ENCODE peak calls at places on chromosomes 7 and 10, in four cellular contexts. One of them, this sample, is unnamed.

GRCh38 chr7:30914611-30915601 is 3.3 kb downstream of the AQP1 start:
- DNase-seq in ELF-1: peak
- DNase-seq in activated effector memory CD4-positive, alpha-beta T cell treated with anti-CD3 and anti-CD28 coated beads, Interleukin-2, amount 50 U/mL, for 16 hours: no peak
- DNase-seq in HL-60: no peak
- DNase-seq in this sample: no peak

GRCh38 chr7:117129538-117129955 is 176.2 kb downstream of the ST7 start:
- DNase-seq in ELF-1: no peak
- DNase-seq in activated effector memory CD4-positive, alpha-beta T cell treated with anti-CD3 and anti-CD28 coated beads, Interleukin-2, amount 50 U/mL, for 16 hours: no peak
- DNase-seq in HL-60: no peak
- DNase-seq in this sample: no peak

GRCh38 chr10:133210398-133211140 is 19.4 kb upstream of the UTF1 start:
- DNase-seq in ELF-1: no peak
- DNase-seq in HL-60: no peak
- DNase-seq in activated effector memory CD4-positive, alpha-beta T cell treated with anti-CD3 and anti-CD28 coated beads, Interleukin-2, amount 50 U/mL, for 16 hours: no peak
- DNase-seq in this sample: no peak

GRCh38 chr10:24465124-24465874 is 256.4 kb downstream of the KIAA1217 start:
- DNase-seq in HL-60: no peak
- DNase-seq in activated effector memory CD4-positive, alpha-beta T cell treated with anti-CD3 and anti-CD28 coated beads, Interleukin-2, amount 50 U/mL, for 16 hours: no peak
- DNase-seq in ELF-1: no peak
- DNase-seq in this sample: no peak

GRCh38 chr7:157551325-157552070 is 214.7 kb downstream of the DNAJB6 start:
- DNase-seq in activated effector memory CD4-positive, alpha-beta T cell treated with anti-CD3 and anti-CD28 coated beads, Interleukin-2, amount 50 U/mL, for 16 hours: peak
- DNase-seq in HL-60: no peak
- DNase-seq in ELF-1: no peak
- DNase-seq in this sample: no peak

GRCh38 chr7:114175140-114175539 is 239.5 kb upstream of the FOXP2 start:
- DNase-seq in HL-60: no peak
- DNase-seq in ELF-1: no peak
- DNase-seq in activated effector memory CD4-positive, alpha-beta T cell treated with anti-CD3 and anti-CD28 coated beads, Interleukin-2, amount 50 U/mL, for 16 hours: no peak
- DNase-seq in this sample: no peak

GRCh38 chr10:99984201-99984600 is 25.5 kb downstream of the DNMBP start:
- DNase-seq in activated effector memory CD4-positive, alpha-beta T cell treated with anti-CD3 and anti-CD28 coated beads, Interleukin-2, amount 50 U/mL, for 16 hours: no peak
- DNase-seq in ELF-1: no peak
- DNase-seq in HL-60: no peak
- DNase-seq in this sample: peak

GRCh38 chr10:122348512-122348911 is 26.0 kb upstream of the PLEKHA1 start:
- DNase-seq in HL-60: no peak
- DNase-seq in ELF-1: no peak
- DNase-seq in activated effector memory CD4-positive, alpha-beta T cell treated with anti-CD3 and anti-CD28 coated beads, Interleukin-2, amount 50 U/mL, for 16 hours: no peak
- DNase-seq in this sample: no peak

GRCh38 chr7:73437699-73438416 is 4.3 kb downstream of the FZD9 start:
- DNase-seq in ELF-1: no peak
- DNase-seq in activated effector memory CD4-positive, alpha-beta T cell treated with anti-CD3 and anti-CD28 coated beads, Interleukin-2, amount 50 U/mL, for 16 hours: peak
- DNase-seq in HL-60: no peak
- DNase-seq in this sample: no peak

GRCh38 chr7:112745635-112746034 is 44.6 kb downstream of the TMEM168 start:
- DNase-seq in activated effector memory CD4-positive, alpha-beta T cell treated with anti-CD3 and anti-CD28 coated beads, Interleukin-2, amount 50 U/mL, for 16 hours: no peak
- DNase-seq in ELF-1: no peak
- DNase-seq in HL-60: no peak
- DNase-seq in this sample: no peak

GRCh38 chr7:121428857-121429489 is 32.9 kb upstream of the FAM3C start:
- DNase-seq in HL-60: no peak
- DNase-seq in ELF-1: no peak
- DNase-seq in activated effector memory CD4-positive, alpha-beta T cell treated with anti-CD3 and anti-CD28 coated beads, Interleukin-2, amount 50 U/mL, for 16 hours: no peak
- DNase-seq in this sample: no peak

GRCh38 chr10:22850541-22850940 is 77.3 kb upstream of the ARMC3 start:
- DNase-seq in ELF-1: no peak
- DNase-seq in HL-60: no peak
- DNase-seq in activated effector memory CD4-positive, alpha-beta T cell treated with anti-CD3 and anti-CD28 coated beads, Interleukin-2, amount 50 U/mL, for 16 hours: no peak
- DNase-seq in this sample: no peak

GRCh38 chr10:109504401-109504800 is 418.9 kb downstream of the XPNPEP1 start:
- DNase-seq in activated effector memory CD4-positive, alpha-beta T cell treated with anti-CD3 and anti-CD28 coated beads, Interleukin-2, amount 50 U/mL, for 16 hours: no peak
- DNase-seq in ELF-1: no peak
- DNase-seq in HL-60: no peak
- DNase-seq in this sample: no peak

GRCh38 chr7:29372351-29372931 is 177.9 kb downstream of the CHN2 start:
- DNase-seq in ELF-1: no peak
- DNase-seq in activated effector memory CD4-positive, alpha-beta T cell treated with anti-CD3 and anti-CD28 coated beads, Interleukin-2, amount 50 U/mL, for 16 hours: no peak
- DNase-seq in HL-60: no peak
- DNase-seq in this sample: no peak

GRCh38 chr7:155785536-155785935 is 26.7 kb downstream of the SHH start:
- DNase-seq in activated effector memory CD4-positive, alpha-beta T cell treated with anti-CD3 and anti-CD28 coated beads, Interleukin-2, amount 50 U/mL, for 16 hours: peak
- DNase-seq in ELF-1: no peak
- DNase-seq in HL-60: no peak
- DNase-seq in this sample: no peak

GRCh38 chr7:151558575-151558974 is 38.9 kb upstream of the RHEB start:
- DNase-seq in ELF-1: no peak
- DNase-seq in HL-60: no peak
- DNase-seq in activated effector memory CD4-positive, alpha-beta T cell treated with anti-CD3 and anti-CD28 coated beads, Interleukin-2, amount 50 U/mL, for 16 hours: no peak
- DNase-seq in this sample: no peak

GRCh38 chr10:27413387-27413786 is 90.7 kb upstream of the RAB18 start:
- DNase-seq in activated effector memory CD4-positive, alpha-beta T cell treated with anti-CD3 and anti-CD28 coated beads, Interleukin-2, amount 50 U/mL, for 16 hours: no peak
- DNase-seq in ELF-1: peak
- DNase-seq in HL-60: no peak
- DNase-seq in this sample: no peak

GRCh38 chr7:38195804-38196595 is 18.0 kb downstream of the STARD3NL start:
- DNase-seq in ELF-1: no peak
- DNase-seq in HL-60: no peak
- DNase-seq in activated effector memory CD4-positive, alpha-beta T cell treated with anti-CD3 and anti-CD28 coated beads, Interleukin-2, amount 50 U/mL, for 16 hours: no peak
- DNase-seq in this sample: no peak

This sample was measured in CD4-positive, CD25-positive, alpha-beta regulatory T cell.